ENCODE peak calls at places on chromosomes 2 and 18, in six cellular contexts. G, K, P, R, B and N are unnamed samples.

GRCh38 chr2:5690231-5690630 is 2.0 kb upstream of the SOX11 start:
- DNase-seq in G (no peak), K (no peak), P (no peak), R (no peak), B (no peak), N (no peak)

GRCh38 chr2:65198737-65199136 is 28.9 kb upstream of the ACTR2 start:
- DNase-seq in G (no peak), K (no peak), P (no peak), R (no peak), B (no peak), N (no peak)

GRCh38 chr2:158477202-158477601 is 20.4 kb downstream of the PKP4 start:
- DNase-seq in G (no peak), K (no peak), P (no peak), R (no peak), B (peak), N (no peak)

GRCh38 chr18:50715919-50716318 is 103.9 kb downstream of the MRO start:
- DNase-seq in G (peak), K (no peak), P (no peak), R (no peak), B (no peak), N (no peak)

GRCh38 chr18:47528343-47528742 is 276.9 kb upstream of the SKOR2 start:
- DNase-seq in G (peak), K (no peak), P (no peak), R (no peak), B (no peak), N (no peak)

GRCh38 chr2:106104332-106105062 is 89.6 kb downstream of the UXS1 start:
- DNase-seq in G (peak), K (peak), P (peak), R (peak), B (peak), N (peak)

GRCh38 chr2:27752551-27753237 is 18.8 kb upstream of the MRPL33 start:
- DNase-seq in G (no peak), K (no peak), P (peak), R (no peak), B (no peak), N (no peak)

GRCh38 chr18:51107082-51107481 is 77.1 kb downstream of the SMAD4 start:
- DNase-seq in G (peak), K (no peak), P (no peak), R (no peak), B (peak), N (no peak)

DNA sequence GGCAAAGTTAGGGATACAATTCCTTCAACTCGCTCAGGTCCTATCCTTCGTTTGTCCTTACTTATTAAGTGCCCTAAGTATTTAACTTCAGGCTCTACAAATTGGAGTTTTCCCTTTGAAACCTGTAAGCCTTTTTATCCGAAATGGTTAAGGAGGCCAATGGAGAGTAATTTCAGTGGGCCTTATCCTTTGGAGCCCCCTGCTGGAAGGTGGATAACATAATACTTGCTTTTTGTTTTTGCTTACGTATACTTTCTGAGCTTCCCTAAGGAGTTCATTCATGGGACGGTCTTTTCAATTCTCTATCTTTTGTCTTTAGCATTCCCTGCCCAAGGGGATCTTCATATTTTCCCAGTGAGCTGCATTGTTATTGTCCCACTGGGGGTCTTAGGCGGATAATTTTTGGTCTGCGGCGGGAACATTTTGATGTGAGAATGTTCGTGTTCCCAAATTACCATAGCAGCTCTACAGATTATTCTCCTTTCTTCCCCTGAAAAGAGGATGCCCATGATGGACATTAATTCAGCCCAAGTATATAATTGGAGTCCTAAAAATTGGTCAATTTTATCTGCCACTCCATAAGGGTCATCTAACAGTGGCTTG is 34.4 kb upstream of the TRAPPC8 start:
- DNase-seq in G (peak), K (no peak), P (peak), R (no peak), B (peak), N (peak)
- TF ChIP-seq CTCF in G (peak), K (peak), P (no peak), R (peak), B (peak), N (peak)

DNA sequence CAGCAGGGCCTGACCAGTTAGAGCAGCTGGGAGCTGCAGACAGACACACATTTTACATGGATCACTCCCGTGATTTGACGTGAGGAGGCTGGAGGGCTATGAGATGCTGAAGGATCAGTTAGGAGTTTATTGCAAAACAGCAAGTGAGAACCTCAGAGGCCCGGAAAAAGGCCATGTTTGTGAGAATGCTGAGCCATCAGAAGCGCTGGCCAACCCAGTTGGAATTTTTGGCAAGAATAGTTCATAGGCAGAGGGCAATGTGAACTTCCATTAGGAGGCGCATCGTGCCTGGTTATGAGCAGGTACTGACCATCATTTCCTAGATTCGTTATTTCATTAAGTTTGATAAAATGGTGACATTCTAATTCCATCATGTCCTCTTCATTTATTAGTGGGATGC is 23.3 kb upstream of the LMAN1 start:
- DNase-seq in G (no peak), K (no peak), P (no peak), R (no peak), B (no peak), N (no peak)
- TF ChIP-seq CTCF in G (no peak), K (no peak), P (no peak), R (no peak), B (no peak), N (no peak)

DNA sequence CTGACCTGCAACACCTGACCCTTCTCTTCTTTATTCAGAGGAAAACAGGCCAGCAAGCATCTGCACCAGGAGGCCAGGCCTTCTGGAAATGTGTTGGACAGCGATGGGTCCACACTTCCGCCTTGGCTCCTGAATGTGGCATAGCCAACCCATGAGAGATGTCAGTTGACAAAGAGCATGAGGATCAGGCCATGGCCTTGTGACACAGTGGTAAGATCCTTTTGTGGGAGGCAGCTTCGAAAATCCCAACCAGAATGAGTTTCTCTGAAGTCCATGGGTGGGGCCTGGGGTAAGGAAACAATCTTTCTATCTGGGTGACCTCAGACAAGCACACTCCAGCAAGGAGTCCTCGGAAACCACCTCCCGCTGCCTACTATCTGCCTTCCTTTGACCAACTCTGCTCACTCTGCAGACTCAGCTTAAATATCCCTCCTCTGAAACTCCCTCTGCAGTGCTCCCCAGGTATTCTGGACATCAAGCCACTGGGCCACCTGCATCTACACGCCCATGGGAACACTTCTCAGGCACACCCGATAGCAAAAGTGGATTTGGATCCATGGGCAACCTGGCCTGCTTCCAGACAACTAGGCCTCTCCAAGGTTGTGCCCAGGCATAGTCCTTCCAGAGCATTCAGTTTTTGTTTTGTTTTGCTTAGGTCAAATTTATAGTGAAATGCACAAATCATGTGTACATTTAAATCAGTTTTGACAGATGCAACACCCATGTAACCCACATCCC is 3.6 kb upstream of the SH2D6 start:
- DNase-seq in G (no peak), K (no peak), P (no peak), R (no peak), B (no peak), N (no peak)
- TF ChIP-seq CTCF in G (no peak), K (no peak), P (no peak), R (no peak), B (no peak), N (no peak)

DNA sequence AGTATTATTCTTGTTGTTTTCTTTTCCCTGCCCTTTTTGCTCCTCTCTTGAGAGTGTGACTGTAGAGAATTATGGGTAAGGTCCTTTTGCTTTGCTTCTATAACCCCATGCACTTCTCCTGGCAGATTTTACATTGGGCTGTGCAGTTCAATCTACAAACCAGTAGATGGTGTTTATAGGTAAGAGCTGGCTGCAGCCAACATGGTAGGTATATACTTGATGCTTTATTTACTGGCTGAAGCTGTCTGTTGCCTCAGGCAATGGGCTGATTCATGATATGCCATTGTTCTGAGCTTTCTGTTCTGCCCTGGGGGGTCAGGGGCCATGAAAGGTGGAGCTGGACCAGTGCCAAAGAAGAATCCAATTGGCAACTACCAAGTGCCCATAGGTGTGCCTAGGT is 48.3 kb upstream of the MYL1 start:
- DNase-seq in G (peak), K (no peak), P (no peak), R (no peak), B (peak), N (no peak)
- TF ChIP-seq CTCF in G (peak), K (no peak), P (no peak), R (no peak), B (peak), N (peak)

GRCh38 chr2:53202063-53202462 is 565.5 kb upstream of the CHAC2 start:
- DNase-seq in G (peak), K (no peak), P (peak), R (no peak), B (no peak), N (no peak)
- TF ChIP-seq CTCF in G (no peak), K (no peak), P (peak), R (no peak), B (no peak), N (no peak)